ENCODE peak calls at places on chromosomes 3 and 15, in ten cellular contexts. M is SJCRH30; E is HTR-8/SVneo; B is activated T-cell treated with anti-CD3 and anti-CD28 coated beads for 1 hour; H is A549; L is activated naive CD8-positive, alpha-beta T cell treated with anti-CD3 and anti-CD28 coated beads, Interleukin-2, amount 50 U/mL, for 24 hours; Z is stimulated activated CD4-positive, alpha-beta T cell treated with anti-CD3 and anti-CD28 coated beads, Interleukin-4, amount 100 ng/mL, for 24 hours; C is ureter; F is sciatic nerve; R is frontal cortex. S is an unnamed sample.

GRCh38 chr3:20573175-20573574 is 387.2 kb upstream of the SGO1 start:
- DNase-seq in M (no peak), E (no peak), B (no peak), H (no peak), L (no peak), Z (no peak), C (no peak), F (no peak), R (no peak), S (no peak)

GRCh38 chr3:185927501-185928200 is 10.2 kb downstream of the TRA2B start:
- DNase-seq in M (no peak), E (no peak), B (no peak), H (no peak), L (no peak), Z (no peak), C (no peak), F (no peak), R (no peak), S (no peak)

GRCh38 chr3:194364652-194365434 is 4.7 kb downstream of the LRRC15 start:
- DNase-seq in M (peak), E (peak), B (no peak), H (no peak), L (no peak), Z (no peak), C (no peak), F (no peak), R (no peak), S (no peak)

GRCh38 chr3:101042996-101043686 is 49.9 kb upstream of the ABI3BP start:
- DNase-seq in M (peak), E (no peak), B (no peak), H (peak), L (no peak), Z (no peak), C (no peak), F (no peak), R (no peak), S (no peak)

GRCh38 chr15:80183886-80184285 is 31.1 kb downstream of the FAH start:
- DNase-seq in M (peak), E (no peak), B (no peak), H (peak), L (no peak), Z (no peak), C (no peak), F (no peak), R (no peak), S (no peak)

GRCh38 chr3:196440696-196441095 is 8.5 kb upstream of the UBXN7 start:
- DNase-seq in M (no peak), E (no peak), B (no peak), H (no peak), L (no peak), Z (no peak), C (no peak), F (peak), R (no peak), S (no peak)

GRCh38 chr15:67080900-67081431 is 15.6 kb downstream of the SMAD3 start:
- DNase-seq in M (peak), E (no peak), B (no peak), H (peak), L (peak), Z (peak), C (no peak), F (no peak), R (no peak), S (peak)

GRCh38 chr3:193704431-193704830 is 111.4 kb downstream of the OPA1 start:
- DNase-seq in M (no peak), E (no peak), B (no peak), H (no peak), L (no peak), Z (no peak), C (no peak), F (no peak), R (no peak), S (no peak)

GRCh38 chr3:164679245-164679644 is 399.1 kb downstream of the SI start:
- DNase-seq in M (no peak), E (no peak), B (no peak), H (no peak), L (no peak), Z (no peak), C (no peak), F (no peak), R (no peak), S (no peak)

GRCh38 chr3:187041362-187042061 is 97.8 kb downstream of the RPL39L start:
- DNase-seq in M (no peak), E (no peak), B (peak), H (no peak), L (no peak), Z (peak), C (no peak), F (no peak), R (no peak), S (no peak)

GRCh38 chr3:16807981-16808380 is 76.8 kb upstream of the PLCL2 start:
- DNase-seq in M (no peak), E (no peak), B (no peak), H (no peak), L (no peak), Z (no peak), C (no peak), F (no peak), R (no peak), S (no peak)

GRCh38 chr15:100536733-100537132 is 8.0 kb upstream of the CERS3 start:
- DNase-seq in M (no peak), E (no peak), B (no peak), H (no peak), L (no peak), Z (no peak), C (no peak), F (no peak), R (no peak), S (no peak)

GRCh38 chr15:48647963-48648362 is 2.5 kb upstream of the FBN1 start:
- DNase-seq in M (peak), E (no peak), B (no peak), H (peak), L (no peak), Z (no peak), C (no peak), F (no peak), R (no peak), S (peak)

GRCh38 chr3:24545917-24546316 is 51.3 kb upstream of the THRB start:
- DNase-seq in M (no peak), E (no peak), B (no peak), H (no peak), L (no peak), Z (no peak), C (peak), F (no peak), R (no peak), S (no peak)

GRCh38 chr3:166257715-166258114 is 420.5 kb upstream of the BCHE start:
- DNase-seq in M (no peak), E (no peak), B (no peak), H (no peak), L (no peak), Z (no peak), C (no peak), F (no peak), R (no peak), S (no peak)

GRCh38 chr15:76667943-76668715 is 237.0 kb downstream of the SCAPER start:
- DNase-seq in M (no peak), E (no peak), B (no peak), H (no peak), L (no peak), Z (no peak), C (no peak), F (no peak), R (no peak), S (no peak)

GRCh38 chr3:148789156-148789555 is 38.5 kb upstream of the CPB1 start:
- DNase-seq in M (peak), E (peak), B (no peak), H (no peak), L (no peak), Z (no peak), C (no peak), F (no peak), R (no peak), S (no peak)

GRCh38 chr3:127273196-127273595 is 14.7 kb downstream of the PRR20G start:
- DNase-seq in M (no peak), E (no peak), B (no peak), H (no peak), L (no peak), Z (no peak), C (no peak), F (no peak), R (no peak), S (no peak)

GRCh38 chr3:111621535-111621934 is 26.4 kb upstream of the ZBED2 start:
- DNase-seq in M (peak), E (no peak), B (no peak), H (peak), L (peak), Z (no peak), C (no peak), F (no peak), R (no peak), S (no peak)

GRCh38 chr15:69591905-69592508 is 139.4 kb downstream of the RPLP1 start:
- DNase-seq in M (no peak), E (no peak), B (no peak), H (peak), L (no peak), Z (no peak), C (no peak), F (no peak), R (no peak), S (no peak)

GRCh38 chr15:66646308-66646707 is 55.7 kb upstream of the SMAD6 start:
- DNase-seq in M (peak), E (no peak), B (no peak), H (no peak), L (no peak), Z (no peak), C (no peak), F (no peak), R (no peak), S (no peak)

GRCh38 chr3:31993843-31994242 is 12.3 kb downstream of the ZNF860 start:
- DNase-seq in M (no peak), E (no peak), B (no peak), H (no peak), L (no peak), Z (no peak), C (no peak), F (no peak), R (no peak), S (no peak)

GRCh38 chr3:186583820-186584219 is 13.3 kb downstream of the DNAJB11 start:
- DNase-seq in M (no peak), E (no peak), B (no peak), H (no peak), L (no peak), Z (no peak), C (no peak), F (no peak), R (no peak), S (no peak)

GRCh38 chr15:63896336-63897115 is 62.8 kb upstream of the HERC1 start:
- DNase-seq in M (peak), E (peak), B (no peak), H (peak), L (peak), Z (no peak), C (no peak), F (no peak), R (no peak), S (no peak)

GRCh38 chr3:183188895-183189462 is 26.4 kb upstream of the LAMP3 start:
- DNase-seq in M (peak), E (peak), B (peak), H (peak), L (peak), Z (peak), C (no peak), F (no peak), R (peak), S (peak)

GRCh38 chr3:46466273-46466672 is 1.6 kb upstream of the LTF start:
- DNase-seq in M (no peak), E (no peak), B (no peak), H (no peak), L (no peak), Z (no peak), C (no peak), F (no peak), R (no peak), S (no peak)